ENCODE peak calls at places on chromosome 1, in eight cellular contexts. C, X, Q, L, U, W, N and K are unnamed samples.

GRCh38 chr1:188228623-188229022 is 1399.9 kb downstream of the PLA2G4A start:
- DNase-seq in C (no peak), U (no peak), X (no peak), N (no peak), Q (no peak), W (no peak), L (no peak), K (no peak)

GRCh38 chr1:110619412-110620249 is 13.5 kb upstream of the KCNA2 start:
- DNase-seq in X (peak; percentile 87), N (peak; percentile 88), L (peak; percentile 92), Q (peak; percentile 91), C (peak; percentile 96), U (peak; percentile 67), W (peak; percentile 48), K (peak; percentile 84)

GRCh38 chr1:114126696-114127095 is 27.0 kb downstream of the SYT6 start:
- DNase-seq in L (no peak), X (no peak), C (no peak), N (no peak), Q (no peak), U (no peak), W (no peak), K (no peak)

GRCh38 chr1:199297174-199297573 is 658.3 kb downstream of the PTPRC start:
- DNase-seq in W (no peak), X (no peak), Q (no peak), C (no peak), U (no peak), L (no peak), N (no peak), K (no peak)

GRCh38 chr1:175673236-175674150 is 69.9 kb downstream of the TNR start:
- DNase-seq in C (no peak), U (no peak), X (no peak), L (no peak), Q (no peak), N (no peak), W (no peak), K (no peak)

GRCh38 chr1:76826072-76826827 is 41.0 kb upstream of the ST6GALNAC5 start:
- DNase-seq in Q (no peak), L (no peak), W (no peak), C (no peak), U (peak; percentile 0), N (no peak), X (no peak), K (peak; percentile 67)

GRCh38 chr1:78617615-78618026 is 2.6 kb upstream of the IFI44L start:
- DNase-seq in N (peak; percentile 52), W (peak; percentile 85), Q (peak; percentile 58), X (peak; percentile 51), U (peak; percentile 71), L (peak; percentile 49), C (peak; percentile 71), K (peak; percentile 77)

GRCh38 chr1:75129660-75130311 is 4.4 kb upstream of the LHX8 start:
- DNase-seq in N (no peak), Q (no peak), C (no peak), L (no peak), X (no peak), U (no peak), W (no peak), K (no peak)

GRCh38 chr1:202193614-202194327 is at the start of gene LGR6:
- DNase-seq in U (no peak), X (no peak), W (no peak), Q (no peak), L (no peak), C (no peak), N (no peak), K (no peak)